ENCODE peak calls at places on chromosomes 3 and 15, in eight cellular contexts. R, Z, W, I, U, E, N and P are unnamed samples.

GRCh38 chr3:14335774-14336413 is 66.5 kb upstream of the SLC6A6 start:
- DNase-seq in R (no peak), Z (no peak), W (no peak), I (no peak), U (no peak), E (no peak), N (no peak), P (no peak)

GRCh38 chr15:40354408-40355171 is 3.4 kb upstream of the DISP2 start:
- DNase-seq in R (peak; percentile 48), Z (peak; percentile 56), W (no peak), I (no peak), U (no peak), E (no peak), N (no peak), P (no peak)

GRCh38 chr15:39682366-39682765 is 100.3 kb downstream of the FSIP1 start:
- DNase-seq in R (no peak), Z (no peak), W (no peak), I (peak; percentile 77), U (no peak), E (no peak), N (no peak), P (no peak)

GRCh38 chr3:131140891-131141290 is 114.2 kb downstream of the NEK11 start:
- DNase-seq in R (no peak), Z (no peak), W (no peak), I (no peak), U (no peak), E (no peak), N (no peak), P (no peak)

GRCh38 chr15:29135702-29136426 is 133.8 kb downstream of the NSMCE3 start:
- DNase-seq in R (no peak), Z (no peak), W (no peak), I (no peak), U (no peak), E (peak; percentile 52), N (no peak), P (no peak)

GRCh38 chr3:101868534-101869464 is 19.5 kb downstream of the NFKBIZ start:
- DNase-seq in R (peak; percentile 20), Z (no peak), W (no peak), I (no peak), U (peak; percentile 57), E (no peak), N (no peak), P (no peak)

GRCh38 chr3:146128939-146129338 is 32.0 kb downstream of the PLOD2 start:
- DNase-seq in R (no peak), Z (no peak), W (no peak), I (no peak), U (no peak), E (no peak), N (no peak), P (no peak)

GRCh38 chr15:98586066-98586465 is 62.3 kb upstream of the IGF1R start:
- DNase-seq in R (no peak), Z (no peak), W (no peak), I (no peak), U (no peak), E (no peak), N (no peak), P (no peak)

GRCh38 chr3:122513386-122514122 is 1.2 kb downstream of the KPNA1 start:
- DNase-seq in R (no peak), Z (no peak), W (peak; percentile 33), I (peak; percentile 21), U (no peak), E (no peak), N (no peak), P (no peak)

GRCh38 chr15:90154861-90155626 is 46.1 kb upstream of the SEMA4B start:
- DNase-seq in R (peak; percentile 36), Z (no peak), W (peak; percentile 39), I (peak; percentile 83), U (no peak), E (no peak), N (no peak), P (no peak)

GRCh38 chr3:64815691-64816225 is 128.0 kb upstream of the ADAMTS9 start:
- DNase-seq in R (no peak), Z (no peak), W (no peak), I (peak; percentile 1), U (no peak), E (no peak), N (no peak), P (no peak)

DNA sequence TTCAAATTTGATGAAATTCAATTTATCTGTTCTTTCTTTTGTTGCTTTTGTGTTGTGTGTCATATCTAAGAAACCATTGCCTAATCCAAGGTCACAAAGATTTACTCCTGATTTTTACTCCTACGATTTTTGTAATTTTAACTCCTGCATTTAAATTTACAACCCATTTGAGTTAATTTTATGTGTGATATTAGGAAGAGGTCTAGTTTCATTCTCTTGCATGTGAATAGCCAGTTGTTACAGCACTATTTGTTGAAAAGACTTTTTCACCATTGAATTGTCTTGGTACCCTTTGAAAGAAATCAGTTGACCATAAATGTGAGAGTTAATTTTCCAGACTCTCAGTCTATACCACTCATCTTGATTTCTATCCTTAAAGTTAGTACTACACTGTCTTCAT is 23.9 kb downstream of the CRTAP start:
- DNase-seq in R (no peak), Z (no peak), W (no peak), I (no peak), U (no peak), E (no peak), N (no peak), P (no peak)
- H3K4me3 ChIP-seq in R (no peak overlapping the region), Z (no peak overlapping the region), W (no peak overlapping the region), I (no peak overlapping the region), U (no peak overlapping the region), E (no peak overlapping the region), N (no peak overlapping the region), P (no peak overlapping the region)

GRCh38 chr15:70508561-70509281 is 254.6 kb downstream of the UACA start:
- DNase-seq in R (peak; percentile 25), Z (no peak), W (peak; percentile 76), I (peak; percentile 77), U (no peak), E (no peak), N (no peak), P (peak; percentile 85)
- TF ChIP-seq CTCF in R (no peak), Z (peak; percentile 12), W (peak; percentile 15), I (no peak), U (no peak), E (no peak), N (no peak), P (no peak)

DNA sequence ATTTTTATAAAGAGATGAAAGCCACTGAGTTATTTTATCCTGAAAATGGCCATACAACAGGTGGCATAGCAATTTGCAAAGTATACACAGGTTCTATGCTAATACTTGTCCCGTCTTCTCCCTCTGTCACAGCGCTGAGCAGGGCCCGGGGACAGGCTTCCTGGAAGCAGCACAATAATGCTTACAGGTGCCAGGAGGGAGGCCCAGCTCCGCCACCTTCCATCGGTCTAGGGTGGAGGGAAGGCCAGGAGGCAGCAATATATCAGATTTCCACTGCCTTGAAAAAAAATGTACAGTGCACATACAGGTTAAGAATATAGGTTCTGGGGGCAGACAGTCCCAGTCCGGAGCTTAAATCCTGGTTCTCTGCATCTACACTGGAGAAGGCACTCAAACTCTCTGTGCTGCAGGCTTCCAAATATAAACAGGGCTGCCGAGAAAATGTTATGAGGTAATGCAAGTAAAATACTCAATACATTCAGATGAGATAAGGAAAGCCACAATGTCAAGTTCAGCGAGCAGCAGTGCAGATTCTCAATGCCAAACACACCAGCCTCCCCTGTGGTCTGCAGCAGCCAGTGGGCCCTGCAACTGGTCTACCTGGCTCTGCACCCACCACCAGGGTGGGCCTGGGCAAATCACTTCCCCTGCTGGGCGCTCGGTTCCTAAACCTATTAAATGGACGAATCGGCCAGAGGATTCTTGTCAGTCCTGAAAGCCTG is 189.6 kb downstream of the XXYLT1 start:
- DNase-seq in R (no peak), Z (peak; percentile 22), W (no peak), I (no peak), U (no peak), E (no peak), N (no peak), P (no peak)
- H3K4me3 ChIP-seq in R (no peak overlapping the region), Z (no peak overlapping the region), W (no peak overlapping the region), I (no peak overlapping the region), U (no peak overlapping the region), E (no peak overlapping the region), N (no peak overlapping the region), P (no peak overlapping the region)

DNA sequence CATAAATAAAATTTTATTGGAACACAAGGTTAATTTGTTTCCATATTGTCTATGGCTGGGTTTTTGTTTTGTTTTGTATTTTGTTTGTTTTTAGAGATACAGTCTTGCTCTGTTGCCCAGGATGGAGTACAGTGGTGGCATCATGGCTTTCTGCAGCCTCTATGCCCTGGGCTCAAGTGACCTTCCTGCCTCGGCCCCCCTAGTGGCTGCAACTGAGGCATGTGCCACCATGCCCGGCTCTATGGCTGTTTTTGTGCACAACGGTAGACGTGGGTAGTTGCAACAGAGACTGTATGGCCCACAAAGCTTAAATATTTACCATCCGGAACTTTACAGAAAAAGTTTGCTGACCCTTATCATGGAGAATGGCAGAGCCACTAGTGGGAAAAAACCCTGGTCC is 46.8 kb upstream of the C3orf70 start:
- DNase-seq in R (no peak), Z (no peak), W (no peak), I (no peak), U (no peak), E (no peak), N (no peak), P (no peak)
- TF ChIP-seq CTCF in R (no peak), Z (no peak), W (peak; percentile 8), I (no peak), U (no peak), E (no peak), N (no peak), P (no peak)

GRCh38 chr15:69074843-69075224 is 60.3 kb downstream of the NOX5 start:
- DNase-seq in R (peak; percentile 14), Z (peak; percentile 62), W (no peak), I (no peak), U (no peak), E (no peak), N (no peak), P (no peak)
- H3K4me3 ChIP-seq in R (peak overlapping the region; percentile 79), Z (peak overlapping the region; percentile 68), W (peak overlapping the region; percentile 55), I (peak overlapping the region; percentile 82), U (peak overlapping the region; percentile 68), E (peak overlapping the region; percentile 61), N (peak overlapping the region; percentile 68), P (peak overlapping the region; percentile 54)

GRCh38 chr3:24341668-24342067 is 153.0 kb downstream of the THRB start:
- DNase-seq in R (no peak), Z (no peak), W (no peak), I (no peak), U (no peak), E (no peak), N (no peak), P (no peak)
- TF ChIP-seq CTCF in R (no peak), Z (no peak), W (no peak), I (no peak), U (no peak), E (no peak), N (no peak), P (no peak)